ENCODE peak calls at places on chromosomes 13 and 19, in ten cellular contexts. One of them, this sample, is unnamed.
A peak's percentile ranks its signal among the peaks of the same experiment; 100 is the strongest.

GRCh38 chr13:102626928-102627327 is 30.1 kb downstream of the TPP2 start:
- DNase-seq in smooth muscle cell of the brain vasculature: no peak
- DNase-seq in stimulated activated naive B cell treated with anti-CD40 and anti-IgM and Interleukin-4, amounts not matched to agents 10 μg/mL and 1 μg/mL and 100 μg/mL, for 72 hours: no peak
- DNase-seq in NB4: no peak
- DNase-seq in NCI-H2029: no peak
- DNase-seq in NCI-H774: no peak
- DNase-seq in hypothalamus: no peak
- DNase-seq in fibroblast of pulmonary artery: no peak
- DNase-seq in endodermal cell: no peak
- DNase-seq in T-helper 2 cell: no peak
- DNase-seq in this sample: no peak

GRCh38 chr19:34310494-34310981 is 54.5 kb upstream of the GPI start:
- DNase-seq in smooth muscle cell of the brain vasculature: no peak
- DNase-seq in stimulated activated naive B cell treated with anti-CD40 and anti-IgM and Interleukin-4, amounts not matched to agents 10 μg/mL and 1 μg/mL and 100 μg/mL, for 72 hours: no peak
- DNase-seq in hypothalamus: no peak
- DNase-seq in NCI-H774: peak; percentile 75
- DNase-seq in NCI-H2029: peak; percentile 80
- DNase-seq in T-helper 2 cell: no peak
- DNase-seq in endodermal cell: no peak
- DNase-seq in NB4: no peak
- DNase-seq in fibroblast of pulmonary artery: no peak
- DNase-seq in this sample: no peak

GRCh38 chr13:101785858-101786257 is 333.4 kb downstream of the ITGBL1 start:
- DNase-seq in endodermal cell: peak; percentile 85
- DNase-seq in NB4: peak; percentile 36
- DNase-seq in smooth muscle cell of the brain vasculature: peak; percentile 35
- DNase-seq in NCI-H774: peak; percentile 21
- DNase-seq in NCI-H2029: no peak
- DNase-seq in T-helper 2 cell: no peak
- DNase-seq in fibroblast of pulmonary artery: peak; percentile 3
- DNase-seq in stimulated activated naive B cell treated with anti-CD40 and anti-IgM and Interleukin-4, amounts not matched to agents 10 μg/mL and 1 μg/mL and 100 μg/mL, for 72 hours: no peak
- DNase-seq in hypothalamus: no peak
- DNase-seq in this sample: peak; percentile 77

GRCh38 chr13:30107536-30108136 is 199.7 kb downstream of the KATNAL1 start:
- DNase-seq in T-helper 2 cell: no peak
- DNase-seq in NCI-H774: no peak
- DNase-seq in hypothalamus: no peak
- DNase-seq in NB4: peak; percentile 88
- DNase-seq in stimulated activated naive B cell treated with anti-CD40 and anti-IgM and Interleukin-4, amounts not matched to agents 10 μg/mL and 1 μg/mL and 100 μg/mL, for 72 hours: no peak
- DNase-seq in endodermal cell: no peak
- DNase-seq in NCI-H2029: no peak
- DNase-seq in smooth muscle cell of the brain vasculature: no peak
- DNase-seq in fibroblast of pulmonary artery: no peak
- DNase-seq in this sample: peak; percentile 90

GRCh38 chr13:28129911-28130693 is 8.2 kb upstream of the PAN3 start:
- DNase-seq in fibroblast of pulmonary artery: peak; percentile 31
- DNase-seq in endodermal cell: no peak
- DNase-seq in NCI-H2029: no peak
- DNase-seq in hypothalamus: no peak
- DNase-seq in T-helper 2 cell: no peak
- DNase-seq in NCI-H774: no peak
- DNase-seq in NB4: no peak
- DNase-seq in smooth muscle cell of the brain vasculature: no peak
- DNase-seq in stimulated activated naive B cell treated with anti-CD40 and anti-IgM and Interleukin-4, amounts not matched to agents 10 μg/mL and 1 μg/mL and 100 μg/mL, for 72 hours: no peak
- DNase-seq in this sample: no peak

GRCh38 chr19:56125806-56126590 is 4.9 kb upstream of the ZNF787 start:
- DNase-seq in fibroblast of pulmonary artery: no peak
- DNase-seq in NCI-H2029: no peak
- DNase-seq in NB4: no peak
- DNase-seq in NCI-H774: no peak
- DNase-seq in stimulated activated naive B cell treated with anti-CD40 and anti-IgM and Interleukin-4, amounts not matched to agents 10 μg/mL and 1 μg/mL and 100 μg/mL, for 72 hours: no peak
- DNase-seq in endodermal cell: no peak
- DNase-seq in smooth muscle cell of the brain vasculature: no peak
- DNase-seq in hypothalamus: no peak
- DNase-seq in T-helper 2 cell: no peak
- DNase-seq in this sample: no peak

GRCh38 chr13:107886118-107886517 is 329.2 kb downstream of the LIG4 start:
- DNase-seq in endodermal cell: no peak
- DNase-seq in NCI-H2029: no peak
- DNase-seq in smooth muscle cell of the brain vasculature: no peak
- DNase-seq in fibroblast of pulmonary artery: no peak
- DNase-seq in NB4: no peak
- DNase-seq in NCI-H774: no peak
- DNase-seq in T-helper 2 cell: no peak
- DNase-seq in hypothalamus: no peak
- DNase-seq in stimulated activated naive B cell treated with anti-CD40 and anti-IgM and Interleukin-4, amounts not matched to agents 10 μg/mL and 1 μg/mL and 100 μg/mL, for 72 hours: no peak
- DNase-seq in this sample: no peak

GRCh38 chr13:112679381-112679780 is 10.5 kb upstream of the ATP11A start:
- DNase-seq in NCI-H2029: no peak
- DNase-seq in hypothalamus: no peak
- DNase-seq in endodermal cell: peak; percentile 22
- DNase-seq in stimulated activated naive B cell treated with anti-CD40 and anti-IgM and Interleukin-4, amounts not matched to agents 10 μg/mL and 1 μg/mL and 100 μg/mL, for 72 hours: no peak
- DNase-seq in smooth muscle cell of the brain vasculature: no peak
- DNase-seq in T-helper 2 cell: no peak
- DNase-seq in NB4: no peak
- DNase-seq in NCI-H774: no peak
- DNase-seq in fibroblast of pulmonary artery: no peak
- DNase-seq in this sample: peak; percentile 38

GRCh38 chr13:22278336-22278929 is 607.6 kb downstream of the FGF9 start:
- DNase-seq in fibroblast of pulmonary artery: no peak
- DNase-seq in NCI-H2029: no peak
- DNase-seq in NB4: peak; percentile 62
- DNase-seq in endodermal cell: peak; percentile 86
- DNase-seq in stimulated activated naive B cell treated with anti-CD40 and anti-IgM and Interleukin-4, amounts not matched to agents 10 μg/mL and 1 μg/mL and 100 μg/mL, for 72 hours: peak; percentile 54
- DNase-seq in smooth muscle cell of the brain vasculature: peak; percentile 4
- DNase-seq in hypothalamus: no peak
- DNase-seq in NCI-H774: peak; percentile 2
- DNase-seq in T-helper 2 cell: peak; percentile 39
- DNase-seq in this sample: peak; percentile 70

GRCh38 chr19:4267901-4268815 is 10.9 kb upstream of the SHD start:
- DNase-seq in stimulated activated naive B cell treated with anti-CD40 and anti-IgM and Interleukin-4, amounts not matched to agents 10 μg/mL and 1 μg/mL and 100 μg/mL, for 72 hours: no peak
- DNase-seq in smooth muscle cell of the brain vasculature: no peak
- DNase-seq in NB4: no peak
- DNase-seq in T-helper 2 cell: no peak
- DNase-seq in endodermal cell: no peak
- DNase-seq in NCI-H2029: no peak
- DNase-seq in hypothalamus: no peak
- DNase-seq in fibroblast of pulmonary artery: no peak
- DNase-seq in NCI-H774: no peak
- DNase-seq in this sample: no peak

GRCh38 chr13:33525759-33526158 is 240.2 kb upstream of the STARD13 start:
- DNase-seq in T-helper 2 cell: no peak
- DNase-seq in NCI-H2029: no peak
- DNase-seq in fibroblast of pulmonary artery: no peak
- DNase-seq in smooth muscle cell of the brain vasculature: no peak
- DNase-seq in NB4: no peak
- DNase-seq in stimulated activated naive B cell treated with anti-CD40 and anti-IgM and Interleukin-4, amounts not matched to agents 10 μg/mL and 1 μg/mL and 100 μg/mL, for 72 hours: no peak
- DNase-seq in endodermal cell: no peak
- DNase-seq in hypothalamus: no peak
- DNase-seq in NCI-H774: no peak
- DNase-seq in this sample: no peak

GRCh38 chr13:26614721-26615120 is 57.2 kb downstream of the WASF3 start:
- DNase-seq in smooth muscle cell of the brain vasculature: no peak
- DNase-seq in NCI-H2029: no peak
- DNase-seq in T-helper 2 cell: no peak
- DNase-seq in NCI-H774: no peak
- DNase-seq in hypothalamus: no peak
- DNase-seq in endodermal cell: no peak
- DNase-seq in fibroblast of pulmonary artery: no peak
- DNase-seq in stimulated activated naive B cell treated with anti-CD40 and anti-IgM and Interleukin-4, amounts not matched to agents 10 μg/mL and 1 μg/mL and 100 μg/mL, for 72 hours: no peak
- DNase-seq in NB4: no peak
- DNase-seq in this sample: no peak

GRCh38 chr19:56097306-56097705 is 23.8 kb downstream of the ZNF787 start:
- DNase-seq in fibroblast of pulmonary artery: no peak
- DNase-seq in NCI-H774: no peak
- DNase-seq in NCI-H2029: no peak
- DNase-seq in NB4: no peak
- DNase-seq in endodermal cell: no peak
- DNase-seq in T-helper 2 cell: no peak
- DNase-seq in smooth muscle cell of the brain vasculature: no peak
- DNase-seq in stimulated activated naive B cell treated with anti-CD40 and anti-IgM and Interleukin-4, amounts not matched to agents 10 μg/mL and 1 μg/mL and 100 μg/mL, for 72 hours: no peak
- DNase-seq in hypothalamus: no peak
- DNase-seq in this sample: no peak

GRCh38 chr19:55486043-55486970 is 1.3 kb downstream of the NAT14 start:
- DNase-seq in smooth muscle cell of the brain vasculature: no peak
- DNase-seq in NCI-H774: no peak
- DNase-seq in T-helper 2 cell: no peak
- DNase-seq in NB4: no peak
- DNase-seq in endodermal cell: peak; percentile 74
- DNase-seq in fibroblast of pulmonary artery: no peak
- DNase-seq in hypothalamus: no peak
- DNase-seq in stimulated activated naive B cell treated with anti-CD40 and anti-IgM and Interleukin-4, amounts not matched to agents 10 μg/mL and 1 μg/mL and 100 μg/mL, for 72 hours: no peak
- DNase-seq in NCI-H2029: no peak
- DNase-seq in this sample: peak; percentile 71

GRCh38 chr13:74142257-74142656 is 8.1 kb upstream of the KLF12 start:
- DNase-seq in smooth muscle cell of the brain vasculature: no peak
- DNase-seq in NB4: no peak
- DNase-seq in stimulated activated naive B cell treated with anti-CD40 and anti-IgM and Interleukin-4, amounts not matched to agents 10 μg/mL and 1 μg/mL and 100 μg/mL, for 72 hours: no peak
- DNase-seq in NCI-H2029: no peak
- DNase-seq in endodermal cell: no peak
- DNase-seq in fibroblast of pulmonary artery: no peak
- DNase-seq in NCI-H774: no peak
- DNase-seq in T-helper 2 cell: no peak
- DNase-seq in hypothalamus: no peak
- DNase-seq in this sample: no peak

This sample was measured in islet precursor cell.